ENCODE peak calls at places on chromosomes 12 and 14, in nine cellular contexts. W is activated B cell treated with CpG ODN at 0.5 μM for 24 hours, S is lung, I is GM10248, E is OCI-LY7, M is neural progenitor cell, P is neural crest cell, D is fibroblast of the aortic adventitia, U is HFFc6. C is an unnamed sample.

GRCh38 chr12:3242199-3242863 is 165.2 kb downstream of the TSPAN9 start:
- DNase-seq in W (no peak), S (no peak), I (no peak), E (no peak), M (no peak), P (no peak), D (no peak), U (no peak), C (no peak)

GRCh38 chr14:97456958-97457357 is 659.8 kb downstream of the VRK1 start:
- DNase-seq in W (no peak), S (no peak), I (no peak), E (no peak), M (no peak), P (no peak), D (no peak), U (no peak), C (no peak)

GRCh38 chr14:95334044-95334443 is 14.3 kb upstream of the CLMN start:
- DNase-seq in W (no peak), S (no peak), I (no peak), E (no peak), M (no peak), P (no peak), D (no peak), U (no peak), C (no peak)

GRCh38 chr14:30108975-30109700 is 181.5 kb upstream of the PRKD1 start:
- DNase-seq in W (no peak), S (no peak), I (no peak), E (no peak), M (no peak), P (no peak), D (no peak), U (peak; percentile 51), C (no peak)

GRCh38 chr14:22929848-22930364 is 730 bp upstream of the PRMT5 start:
- DNase-seq in W (no peak), S (no peak), I (no peak), E (no peak), M (no peak), P (no peak), D (no peak), U (no peak), C (no peak)

GRCh38 chr14:38138581-38139138 is 69.0 kb upstream of the SSTR1 start:
- DNase-seq in W (no peak), S (no peak), I (no peak), E (no peak), M (no peak), P (no peak), D (no peak), U (peak; percentile 61), C (no peak)

GRCh38 chr14:74940956-74941565 is 14.3 kb downstream of the PGF start:
- DNase-seq in W (no peak), S (no peak), I (no peak), E (no peak), M (no peak), P (no peak), D (no peak), U (no peak), C (no peak)

GRCh38 chr12:124898200-124898950 is 16.1 kb downstream of the UBC start:
- DNase-seq in W (peak; percentile 55), S (no peak), I (peak; percentile 65), E (peak; percentile 86), M (peak; percentile 45), P (no peak), D (peak; percentile 28), U (peak; percentile 67), C (peak; percentile 49)

GRCh38 chr12:65958456-65958855 is 134.2 kb downstream of the HMGA2 start:
- DNase-seq in W (no peak), S (no peak), I (no peak), E (no peak), M (no peak), P (no peak), D (peak; percentile 60), U (no peak), C (no peak)

GRCh38 chr12:105769486-105769885 is 369.3 kb downstream of the NUAK1 start:
- DNase-seq in W (no peak), S (no peak), I (no peak), E (no peak), M (no peak), P (no peak), D (no peak), U (no peak), C (no peak)

GRCh38 chr14:101365329-101366158 is 195.8 kb upstream of the DIO3 start:
- DNase-seq in W (no peak), S (no peak), I (peak; percentile 20), E (peak; percentile 77), M (peak; percentile 89), P (no peak), D (no peak), U (no peak), C (no peak)

GRCh38 chr14:52494444-52494843 is 57.9 kb downstream of the TXNDC16 start:
- DNase-seq in W (no peak), S (no peak), I (no peak), E (no peak), M (no peak), P (no peak), D (peak; percentile 30), U (no peak), C (no peak)

GRCh38 chr12:52442600-52443061 is 8.5 kb upstream of the KRT75 start:
- DNase-seq in W (no peak), S (no peak), I (no peak), E (no peak), M (peak; percentile 51), P (no peak), D (peak; percentile 49), U (peak; percentile 69), C (peak; percentile 61)
- TF ChIP-seq CTCF in W (no peak), S (no peak), I (no peak), E (no peak), M (no peak), P (no peak), D (no peak), U (peak; percentile 8), C (peak; percentile 44)

GRCh38 chr12:76117067-76117691 is 32.7 kb upstream of the NAP1L1 start:
- DNase-seq in W (no peak), S (no peak), I (no peak), E (no peak), M (no peak), P (no peak), D (no peak), U (no peak), C (no peak)
- TF ChIP-seq CTCF in W (no peak), S (no peak), I (no peak), E (peak; percentile 31), M (no peak), P (no peak), D (no peak), U (peak; percentile 22), C (no peak)

GRCh38 chr14:77603031-77603430 is 13.4 kb downstream of the SPTLC2 start:
- DNase-seq in W (no peak), S (no peak), I (no peak), E (no peak), M (no peak), P (no peak), D (no peak), U (no peak), C (no peak)

GRCh38 chr14:77599894-77600293 is 16.5 kb downstream of the SPTLC2 start:
- DNase-seq in W (no peak), S (no peak), I (no peak), E (no peak), M (no peak), P (no peak), D (peak; percentile 38), U (no peak), C (no peak)

GRCh38 chr14:77601846-77602609 is 14.4 kb downstream of the SPTLC2 start:
- DNase-seq in W (no peak), S (no peak), I (no peak), E (no peak), M (no peak), P (no peak), D (no peak), U (no peak), C (no peak)

GRCh38 chr14:77605392-77605978 is 11.0 kb downstream of the SPTLC2 start:
- DNase-seq in W (no peak), S (no peak), I (no peak), E (no peak), M (no peak), P (no peak), D (no peak), U (no peak), C (peak; percentile 57)

GRCh38 chr14:77603654-77604270 is 12.7 kb downstream of the SPTLC2 start:
- DNase-seq in W (no peak), S (no peak), I (no peak), E (no peak), M (no peak), P (no peak), D (no peak), U (no peak), C (peak; percentile 60)
- TF ChIP-seq CTCF in W (no peak), S (no peak), I (no peak), E (peak; percentile 73), M (peak; percentile 33), P (peak; percentile 54), D (peak; percentile 43), U (peak; percentile 69), C (peak; percentile 46)

DNA sequence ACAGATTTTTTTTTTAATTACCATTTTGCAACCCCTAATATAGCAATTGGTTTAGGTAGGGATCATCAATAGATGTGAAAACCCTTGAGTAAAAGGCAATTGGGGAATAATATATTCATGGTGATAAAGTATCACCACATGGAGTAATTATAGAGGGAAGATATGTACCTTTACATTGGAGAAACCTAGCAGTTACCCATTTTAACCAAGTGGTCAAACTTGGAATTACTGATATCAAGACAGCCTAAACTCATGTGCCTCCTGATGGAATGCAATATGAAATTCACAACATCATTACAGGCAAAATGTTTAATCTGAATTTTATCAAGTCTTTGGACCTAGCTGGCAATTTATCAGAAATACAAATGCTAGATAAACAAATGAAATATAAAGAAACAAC is 6.7 kb upstream of the SLC10A1 start:
- DNase-seq in W (no peak), S (no peak), I (no peak), E (no peak), M (no peak), P (no peak), D (no peak), U (no peak), C (no peak)
- TF ChIP-seq CTCF in W (no peak), S (no peak), I (no peak), E (peak; percentile 40), M (peak; percentile 23), P (peak; percentile 52), D (peak; percentile 36), U (peak; percentile 62), C (peak; percentile 21)

GRCh38 chr14:93160353-93160801 is 24.3 kb downstream of the MOAP1 start:
- DNase-seq in W (no peak), S (no peak), I (no peak), E (peak; percentile 36), M (peak; percentile 45), P (no peak), D (peak; percentile 10), U (peak; percentile 32), C (peak; percentile 30)
- TF ChIP-seq CTCF in W (no peak), S (no peak), I (peak; percentile 26), E (peak; percentile 66), M (peak; percentile 53), P (peak; percentile 46), D (peak; percentile 58), U (peak; percentile 65), C (peak; percentile 42)